ENCODE peak calls at places on chromosomes 7 and 10, in eight cellular contexts. D is body of pancreas, I is foreskin keratinocyte, R is OCI-LY7, A is Panc1, V is cardiac muscle cell, C is K562, E is GM23248. G is an unnamed sample.

GRCh38 chr10:69851306-69851705 is 49.6 kb downstream of the COL13A1 start:
- DNase-seq in D (no peak), I (no peak), R (no peak), A (no peak), V (no peak), C (no peak), E (peak; percentile 59), G (no peak)

GRCh38 chr7:51069411-51070083 is 247.1 kb downstream of the COBL start:
- DNase-seq in D (no peak), I (no peak), R (no peak), A (no peak), V (no peak), C (no peak), E (peak; percentile 13), G (no peak)

GRCh38 chr7:916291-916941 is 38.1 kb downstream of the ADAP1 start:
- DNase-seq in D (peak; percentile 32), I (no peak), R (no peak), A (no peak), V (no peak), C (no peak), E (no peak), G (no peak)

GRCh38 chr10:43846187-43846680 is 197.6 kb upstream of the ZNF32 start:
- DNase-seq in D (no peak), I (no peak), R (no peak), A (no peak), V (peak; percentile 61), C (no peak), E (peak; percentile 78), G (peak; percentile 28)

GRCh38 chr10:52216852-52217251 is 97.2 kb upstream of the DKK1 start:
- DNase-seq in D (no peak), I (no peak), R (peak; percentile 67), A (no peak), V (peak; percentile 87), C (no peak), E (peak; percentile 41), G (no peak)

GRCh38 chr10:97182327-97182990 is 3.3 kb downstream of the SLIT1 start:
- DNase-seq in D (no peak), I (no peak), R (no peak), A (no peak), V (no peak), C (no peak), E (no peak), G (no peak)

GRCh38 chr10:93186631-93187030 is 112.9 kb downstream of the CYP26A1 start:
- DNase-seq in D (no peak), I (no peak), R (no peak), A (no peak), V (peak; percentile 40), C (no peak), E (no peak), G (no peak)

GRCh38 chr7:90838799-90839198 is 242.7 kb downstream of the CDK14 start:
- DNase-seq in D (no peak), I (no peak), R (no peak), A (no peak), V (no peak), C (no peak), E (no peak), G (no peak)

GRCh38 chr7:151566897-151567320 is 47.2 kb upstream of the RHEB start:
- DNase-seq in D (no peak), I (no peak), R (no peak), A (no peak), V (peak; percentile 78), C (no peak), E (peak; percentile 92), G (no peak)

GRCh38 chr10:89805599-89806013 is 104.2 kb downstream of the KIF20B start:
- DNase-seq in D (no peak), I (no peak), R (no peak), A (no peak), V (no peak), C (no peak), E (no peak), G (no peak)

GRCh38 chr10:79331226-79331625 is 16.0 kb upstream of the PPIF start:
- DNase-seq in D (no peak), I (no peak), R (no peak), A (no peak), V (no peak), C (no peak), E (no peak), G (no peak)

GRCh38 chr10:110413049-110413783 is 84.5 kb upstream of the DUSP5 start:
- DNase-seq in D (no peak), I (no peak), R (peak; percentile 31), A (no peak), V (no peak), C (no peak), E (no peak), G (no peak)

GRCh38 chr10:132338876-132339275 is 6.9 kb downstream of the LRRC27 start:
- DNase-seq in D (no peak), I (no peak), R (no peak), A (no peak), V (no peak), C (no peak), E (no peak), G (no peak)

GRCh38 chr10:94546616-94547175 is 1.1 kb downstream of the HELLS start:
- DNase-seq in D (no peak), I (no peak), R (peak; percentile 34), A (peak; percentile 7), V (peak; percentile 7), C (no peak), E (peak; percentile 26), G (no peak)

GRCh38 chr7:157523766-157524421 is 187.1 kb downstream of the DNAJB6 start:
- DNase-seq in D (no peak), I (no peak), R (no peak), A (no peak), V (no peak), C (no peak), E (no peak), G (no peak)

GRCh38 chr7:150924256-150924851 is 53.8 kb downstream of the KCNH2 start:
- DNase-seq in D (no peak), I (no peak), R (no peak), A (no peak), V (no peak), C (no peak), E (no peak), G (no peak)

GRCh38 chr7:135334830-135335543 is 101.3 kb downstream of the STRA8 start:
- DNase-seq in D (peak; percentile 31), I (no peak), R (no peak), A (no peak), V (no peak), C (no peak), E (no peak), G (no peak)

GRCh38 chr10:97795886-97796285 is 24.1 kb upstream of the SFRP5 start:
- DNase-seq in D (peak; percentile 56), I (no peak), R (no peak), A (no peak), V (no peak), C (no peak), E (no peak), G (no peak)

GRCh38 chr10:18230794-18231193 is 90.6 kb downstream of the CACNB2 start:
- DNase-seq in D (no peak), I (no peak), R (no peak), A (no peak), V (no peak), C (no peak), E (peak; percentile 65), G (no peak)

GRCh38 chr7:16926283-16926682 is 44.5 kb upstream of the AGR3 start:
- DNase-seq in D (no peak), I (no peak), R (peak; percentile 2), A (no peak), V (peak; percentile 72), C (no peak), E (peak; percentile 71), G (no peak)

GRCh38 chr10:102743078-102743587 is 615 bp upstream of the WBP1L start:
- DNase-seq in D (no peak), I (no peak), R (no peak), A (no peak), V (no peak), C (no peak), E (no peak), G (no peak)
- H3K27ac ChIP-seq in D (no peak overlapping the region), I (no peak overlapping the region), R (no peak overlapping the region), A (peak overlapping the region; percentile 95), V (no peak overlapping the region), C (peak overlapping the region; percentile 54), E (no peak overlapping the region), G (no peak overlapping the region)

GRCh38 chr10:34719336-34719735 is 95.8 kb downstream of the PARD3 start:
- DNase-seq in D (no peak), I (no peak), R (no peak), A (no peak), V (no peak), C (no peak), E (no peak), G (no peak)
- H3K4me1 ChIP-seq in D (peaks cover 29% of the 10 kb centered on the region), I (peaks cover 47% of the 10 kb centered on the region), R (no peaks in the 10 kb centered on the region), A (peaks cover 14% of the 10 kb centered on the region), V (peaks cover 3% of the 10 kb centered on the region), C (no peaks in the 10 kb centered on the region), E (peaks cover 20% of the 10 kb centered on the region), G (no peaks in the 10 kb centered on the region)

GRCh38 chr10:35467186-35467585 is 130.9 kb downstream of the CCNY start:
- DNase-seq in D (no peak), I (no peak), R (no peak), A (no peak), V (no peak), C (no peak), E (no peak), G (no peak)
- H3K27ac ChIP-seq in D (no peak overlapping the region), I (no peak overlapping the region), R (no peak overlapping the region), A (no peak overlapping the region), V (no peak overlapping the region), C (no peak overlapping the region), E (no peak overlapping the region), G (no peak overlapping the region)

GRCh38 chr10:516766-517165 is 172.7 kb downstream of the DIP2C start:
- DNase-seq in D (no peak), I (no peak), R (no peak), A (no peak), V (no peak), C (no peak), E (peak; percentile 14), G (no peak)

GRCh38 chr10:511849-512191 is 177.6 kb downstream of the DIP2C start:
- DNase-seq in D (no peak), I (no peak), R (peak; percentile 53), A (no peak), V (no peak), C (no peak), E (no peak), G (no peak)

GRCh38 chr10:515674-516073 is 173.8 kb downstream of the DIP2C start:
- DNase-seq in D (no peak), I (no peak), R (peak; percentile 91), A (no peak), V (no peak), C (no peak), E (no peak), G (no peak)

GRCh38 chr10:513393-513792 is 176.1 kb downstream of the DIP2C start:
- DNase-seq in D (peak; percentile 66), I (no peak), R (peak; percentile 65), A (no peak), V (no peak), C (no peak), E (no peak), G (no peak)

DNA sequence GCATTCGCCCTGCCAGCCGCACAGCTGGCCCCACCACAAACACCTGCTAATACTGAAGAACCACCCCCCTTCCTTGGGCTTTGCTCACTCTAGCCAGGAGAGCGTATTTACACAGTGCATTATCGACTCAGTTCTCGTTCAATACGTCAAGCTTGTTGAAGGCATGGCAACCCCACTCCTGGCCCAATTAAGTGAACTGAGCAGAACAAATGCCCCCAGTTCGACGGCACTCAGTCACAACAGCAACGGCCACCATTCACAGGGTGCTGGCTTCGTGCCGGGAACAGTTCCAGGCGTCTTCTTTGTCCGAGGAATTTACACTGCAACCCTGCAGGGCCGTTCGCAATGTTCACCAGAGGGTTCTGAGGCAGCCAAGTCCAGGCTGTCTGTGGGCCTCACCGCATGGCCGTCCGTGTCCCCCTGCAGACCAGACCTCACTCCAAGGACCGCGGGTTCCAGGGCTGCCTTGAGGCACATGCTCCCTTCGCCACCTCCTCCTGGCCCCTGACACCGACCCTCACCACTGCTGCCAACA is 175.3 kb downstream of the DIP2C start:
- DNase-seq in D (peak; percentile 84), I (no peak), R (peak; percentile 89), A (no peak), V (no peak), C (no peak), E (no peak), G (no peak)
- H3K4me1 ChIP-seq in D (peaks cover 34% of the 10 kb centered on the region), I (no peaks in the 10 kb centered on the region), R (peaks cover 81% of the 10 kb centered on the region), A (peaks cover 14% of the 10 kb centered on the region), V (peaks cover 22% of the 10 kb centered on the region), C (peaks cover 3% of the 10 kb centered on the region), E (peaks cover 7% of the 10 kb centered on the region), G (peaks cover 4% of the 10 kb centered on the region)

G was measured in CD4-positive, alpha-beta memory T cell.